ENCODE peak calls at places on chromosomes 7 and 10, in eight cellular contexts. K, A, C, T, Z, N, V and G are unnamed samples. For H3K27me3, the result is how much of the 10 kb centered on the place peaks cover.

GRCh38 chr7:34759477-34760125 is 101.6 kb downstream of the NPSR1 start:
- DNase-seq in K (no peak), A (no peak), C (peak), T (no peak), Z (peak), N (no peak), V (no peak), G (no peak)

GRCh38 chr10:131021246-131021895 is 290.1 kb downstream of the TCERG1L start:
- DNase-seq in K (no peak), A (peak), C (no peak), T (no peak), Z (no peak), N (no peak), V (no peak), G (no peak)

GRCh38 chr7:3537210-3537875 is 236.3 kb downstream of the SDK1 start:
- DNase-seq in K (no peak), A (no peak), C (no peak), T (no peak), Z (no peak), N (no peak), V (no peak), G (no peak)

GRCh38 chr7:100493476-100494264 is 9.9 kb downstream of the NYAP1 start:
- DNase-seq in K (no peak), A (peak), C (peak), T (no peak), Z (peak), N (no peak), V (peak), G (no peak)

GRCh38 chr7:136183981-136184380 is 206.8 kb upstream of the MTPN start:
- DNase-seq in K (no peak), A (no peak), C (no peak), T (no peak), Z (no peak), N (no peak), V (no peak), G (no peak)

GRCh38 chr7:29921404-29922010 is 68.1 kb downstream of the SCRN1 start:
- DNase-seq in K (peak), A (peak), C (peak), T (no peak), Z (peak), N (no peak), V (peak), G (peak)

GRCh38 chr7:22582860-22583640 is 83.1 kb upstream of the STEAP1B start:
- DNase-seq in K (no peak), A (peak), C (peak), T (no peak), Z (no peak), N (no peak), V (no peak), G (no peak)

GRCh38 chr10:86349474-86349873 is 17.1 kb downstream of the GRID1 start:
- DNase-seq in K (peak), A (no peak), C (peak), T (no peak), Z (peak), N (no peak), V (no peak), G (no peak)

GRCh38 chr10:17115683-17116082 is 13.9 kb downstream of the CUBN start:
- DNase-seq in K (no peak), A (no peak), C (peak), T (no peak), Z (no peak), N (no peak), V (no peak), G (no peak)

GRCh38 chr10:30386801-30387588 is 37.9 kb upstream of the MTPAP start:
- DNase-seq in K (no peak), A (no peak), C (no peak), T (no peak), Z (no peak), N (no peak), V (no peak), G (no peak)

GRCh38 chr7:148527717-148528168 is 62.8 kb upstream of the C7orf33 start:
- DNase-seq in K (peak), A (peak), C (peak), T (peak), Z (peak), N (peak), V (peak), G (peak)

GRCh38 chr10:96025566-96025965 is 17.8 kb upstream of the CCNJ start:
- DNase-seq in K (no peak), A (no peak), C (peak), T (no peak), Z (peak), N (no peak), V (no peak), G (no peak)

GRCh38 chr7:52715701-52716100 is 319.7 kb upstream of the POM121L12 start:
- DNase-seq in K (no peak), A (no peak), C (no peak), T (no peak), Z (no peak), N (no peak), V (no peak), G (no peak)

GRCh38 chr7:2510909-2511768 is 8.4 kb upstream of the LFNG start:
- DNase-seq in K (no peak), A (no peak), C (peak), T (no peak), Z (peak), N (no peak), V (peak), G (no peak)

GRCh38 chr7:159022238-159022993 is 122.3 kb downstream of the VIPR2 start:
- DNase-seq in K (no peak), A (no peak), C (no peak), T (no peak), Z (no peak), N (no peak), V (no peak), G (no peak)

GRCh38 chr7:25308246-25308645 is 80.0 kb upstream of the NPVF start:
- DNase-seq in K (no peak), A (no peak), C (no peak), T (no peak), Z (no peak), N (no peak), V (no peak), G (no peak)

GRCh38 chr7:64174328-64174727 is 32.7 kb upstream of the ZNF735 start:
- DNase-seq in K (no peak), A (no peak), C (no peak), T (no peak), Z (no peak), N (no peak), V (no peak), G (no peak)

GRCh38 chr10:85916999-85917573 is 449.5 kb downstream of the GRID1 start:
- DNase-seq in K (no peak), A (peak), C (no peak), T (no peak), Z (no peak), N (no peak), V (no peak), G (no peak)

GRCh38 chr7:101565601-101566209 is 63.4 kb downstream of the MYL10 start:
- DNase-seq in K (no peak), A (no peak), C (no peak), T (no peak), Z (no peak), N (no peak), V (peak), G (no peak)

GRCh38 chr7:101562531-101563197 is 66.4 kb downstream of the MYL10 start:
- DNase-seq in K (no peak), A (no peak), C (no peak), T (no peak), Z (no peak), N (no peak), V (peak), G (no peak)

GRCh38 chr7:101563933-101564777 is 64.9 kb downstream of the MYL10 start:
- DNase-seq in K (no peak), A (no peak), C (no peak), T (no peak), Z (no peak), N (no peak), V (peak), G (no peak)

GRCh38 chr7:101563198-101563901 is 65.7 kb downstream of the MYL10 start:
- DNase-seq in K (no peak), A (no peak), C (no peak), T (no peak), Z (no peak), N (no peak), V (peak), G (no peak)

DNA sequence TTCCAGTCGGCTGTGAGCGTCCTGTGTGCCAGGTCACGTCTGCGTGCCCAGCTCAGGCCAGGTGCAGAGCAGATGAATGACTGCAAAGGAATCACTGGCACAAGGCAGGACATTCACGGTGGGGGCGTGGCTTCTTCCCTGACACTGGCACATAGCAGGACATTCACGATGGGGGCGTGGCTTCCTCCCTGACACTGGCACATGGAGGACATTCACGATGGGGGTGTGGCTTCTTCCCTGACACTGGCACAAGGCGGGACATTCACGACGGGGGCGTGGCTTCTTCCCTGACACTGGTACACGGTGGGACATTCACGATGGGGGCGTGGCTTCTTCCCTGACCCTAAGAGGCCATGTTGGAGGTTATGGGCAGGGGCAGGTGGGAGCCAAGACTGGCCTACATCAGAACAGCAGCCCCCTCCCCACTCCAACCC is 64.3 kb downstream of the MYL10 start:
- DNase-seq in K (no peak), A (peak), C (peak), T (no peak), Z (peak), N (no peak), V (peak), G (no peak)
- TF ChIP-seq POLR2A in K (no peak), A (no peak), C (no peak), T (no peak), Z (no peak), N (no peak), V (no peak), G (no peak)

GRCh38 chr10:7722927-7723529 is 19.9 kb downstream of the ITIH2 start:
- DNase-seq in K (no peak), A (no peak), C (no peak), T (no peak), Z (no peak), N (no peak), V (no peak), G (no peak)
- H3K27me3 ChIP-seq in K (under half), A (under half), C (under half), T (under half), Z (under half), N (under half), V (under half), G (under half)

DNA sequence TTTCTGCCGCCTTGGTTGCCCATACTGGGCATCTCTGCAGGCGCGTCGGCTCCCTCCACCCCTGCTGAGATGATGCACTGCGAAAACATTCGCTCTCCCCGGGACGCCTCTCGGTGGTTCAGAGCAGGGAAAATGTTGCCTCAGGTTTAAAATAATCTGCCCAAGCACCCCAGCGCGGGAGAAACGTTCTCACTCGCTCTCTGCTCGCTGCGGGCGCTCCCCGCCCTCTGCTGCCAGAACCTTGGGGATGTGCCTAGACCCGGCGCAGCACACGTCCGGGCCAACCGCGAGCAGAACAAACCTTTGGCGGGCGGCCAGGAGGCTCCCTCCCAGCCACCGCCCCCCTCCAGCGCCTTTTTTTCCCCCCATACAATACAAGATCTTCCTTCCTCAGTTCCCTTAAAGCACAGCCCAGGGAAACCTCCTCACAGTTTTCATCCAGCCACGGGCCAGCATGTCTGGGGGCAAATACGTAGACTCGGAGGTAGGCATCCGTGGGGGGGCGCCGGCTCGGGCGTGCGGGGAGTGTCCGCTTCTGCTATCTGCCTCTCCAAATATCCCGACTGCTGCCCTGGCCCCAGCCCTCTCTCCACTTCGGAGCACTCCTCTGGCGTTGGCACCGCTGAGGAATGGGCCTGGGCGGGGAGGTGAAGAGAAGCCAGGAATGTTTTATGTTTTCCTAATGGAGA is at the start of gene CAV1:
- DNase-seq in K (peak), A (peak), C (peak), T (peak), Z (no peak), N (peak), V (peak), G (peak)
- TF ChIP-seq POLR2A in K (peak), A (peak), C (peak), T (peak), Z (no peak), N (peak), V (peak), G (no peak)

DNA sequence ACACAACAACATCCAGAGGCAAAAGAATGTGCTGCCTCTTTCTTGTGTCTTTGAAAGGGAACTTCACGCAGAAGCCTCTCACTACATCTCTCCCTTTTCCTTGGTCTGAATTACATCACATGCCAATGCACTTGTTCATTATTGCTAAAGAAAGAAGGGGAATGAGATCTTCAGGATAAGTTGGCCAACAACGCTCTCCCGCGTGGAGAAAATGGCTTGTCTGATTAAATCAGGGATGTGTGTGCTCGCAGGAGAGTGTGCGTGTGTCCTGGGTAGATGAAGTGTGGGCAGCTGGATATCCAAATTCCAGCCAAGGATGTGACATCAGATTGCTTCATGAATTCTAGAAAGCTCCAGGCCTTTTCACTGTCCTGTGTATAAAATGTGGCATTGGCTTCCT is 541.6 kb upstream of the FZD8 start:
- DNase-seq in K (no peak), A (no peak), C (no peak), T (no peak), Z (no peak), N (no peak), V (no peak), G (no peak)
- H3K27me3 ChIP-seq in K (under half), A (under half), C (under half), T (under half), Z (under half), N (under half), V (under half), G (under half)

DNA sequence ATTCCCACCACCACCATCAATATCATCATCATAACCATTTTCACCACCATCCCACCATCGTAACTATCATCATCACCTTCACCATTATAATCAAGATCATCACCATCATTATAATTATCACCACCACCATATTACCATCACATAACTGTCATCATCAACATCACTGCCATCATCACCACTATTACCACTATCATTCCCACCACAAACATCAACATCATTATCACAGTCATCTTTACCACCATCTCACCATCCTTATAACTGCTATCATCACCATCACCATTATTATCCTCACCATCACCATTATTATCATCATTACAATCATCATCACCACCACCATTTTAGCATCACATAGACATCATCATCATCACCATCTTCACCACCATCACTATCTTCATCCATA is 167.1 kb upstream of the ZMIZ1 start:
- DNase-seq in K (no peak), A (no peak), C (no peak), T (no peak), Z (no peak), N (no peak), V (no peak), G (no peak)
- TF ChIP-seq POLR2A in K (no peak), A (no peak), C (no peak), T (no peak), Z (no peak), N (no peak), V (no peak), G (no peak)

DNA sequence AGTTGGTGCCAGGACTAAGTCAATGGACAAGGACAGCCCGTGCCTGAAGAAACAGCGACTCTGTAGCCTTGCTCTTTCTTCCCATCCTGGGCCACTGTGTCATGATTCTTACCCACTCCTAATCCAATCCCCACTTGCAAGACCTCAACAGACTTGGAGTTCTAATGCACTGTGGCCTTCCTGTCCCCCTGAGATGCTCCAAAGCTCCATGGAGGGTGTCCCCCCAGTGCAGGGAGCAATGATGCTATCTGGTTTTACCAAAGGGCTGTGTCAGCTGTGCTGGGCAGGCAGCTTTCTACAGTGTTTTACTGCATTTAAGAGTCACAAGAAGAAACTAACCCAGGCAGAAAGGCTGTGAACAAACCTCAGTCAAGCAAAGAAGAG is 108.1 kb downstream of the PRKAG2 start:
- DNase-seq in K (no peak), A (no peak), C (no peak), T (no peak), Z (no peak), N (no peak), V (no peak), G (no peak)
- H3K27me3 ChIP-seq in K (under half), A (under half), C (under half), T (under half), Z (under half), N (under half), V (under half), G (under half)